ENCODE peak calls at places on chromosomes 3 and 15, in five cellular contexts. A is CD4-positive, alpha-beta memory T cell; Z is ELR; T is NCI-H1694; L is EL. B is an unnamed sample.

GRCh38 chr15:80404719-80405553 is 754 bp downstream of the ARNT2 start:
- DNase-seq in A (no peak), Z (peak; percentile 32), T (no peak), L (peak; percentile 56), B (no peak)

GRCh38 chr3:58521917-58522680 is 14.9 kb downstream of the ACOX2 start:
- DNase-seq in A (no peak), Z (no peak), T (no peak), L (no peak), B (no peak)

GRCh38 chr3:113783980-113784379 is 37.1 kb downstream of the ATP6V1A start:
- DNase-seq in A (no peak), Z (no peak), T (no peak), L (peak; percentile 18), B (no peak)

GRCh38 chr15:68352401-68353062 is 75.0 kb downstream of the FEM1B start:
- DNase-seq in A (no peak), Z (peak; percentile 97), T (no peak), L (peak; percentile 96), B (no peak)

GRCh38 chr3:13452490-13453335 is 27.4 kb upstream of the HDAC11 start:
- DNase-seq in A (peak; percentile 63), Z (peak; percentile 75), T (peak; percentile 32), L (peak; percentile 55), B (no peak)

GRCh38 chr3:32419766-32420137 is 28.1 kb downstream of the CMTM7 start:
- DNase-seq in A (no peak), Z (peak; percentile 42), T (no peak), L (no peak), B (no peak)

GRCh38 chr3:15527031-15527459 is 5.5 kb upstream of the COLQ start:
- DNase-seq in A (no peak), Z (peak; percentile 16), T (no peak), L (no peak), B (no peak)

GRCh38 chr3:196174652-196175051 is 36.5 kb downstream of the ZDHHC19 start:
- DNase-seq in A (no peak), Z (no peak), T (no peak), L (no peak), B (no peak)

GRCh38 chr3:5095879-5096278 is 26.2 kb upstream of the ARL8B start:
- DNase-seq in A (no peak), Z (no peak), T (no peak), L (peak; percentile 12), B (no peak)

GRCh38 chr3:77460326-77460725 is 420.4 kb downstream of the ROBO2 start:
- DNase-seq in A (no peak), Z (peak; percentile 1), T (no peak), L (peak; percentile 70), B (no peak)

GRCh38 chr3:171526869-171527268 is 66.7 kb upstream of the TNIK start:
- DNase-seq in A (no peak), Z (peak; percentile 51), T (no peak), L (peak; percentile 73), B (no peak)

GRCh38 chr15:78808550-78808949 is 2.7 kb downstream of the ADAMTS7 start:
- DNase-seq in A (no peak), Z (peak; percentile 49), T (no peak), L (peak; percentile 36), B (no peak)

GRCh38 chr3:195441971-195442572 is 748 bp downstream of the ACAP2 start:
- DNase-seq in A (peak; percentile 44), Z (peak; percentile 69), T (no peak), L (peak; percentile 70), B (no peak)

GRCh38 chr3:129019266-129019665 is 18.2 kb downstream of the EFCC1 start:
- DNase-seq in A (no peak), Z (no peak), T (no peak), L (no peak), B (no peak)

GRCh38 chr3:126964950-126965349 is 18.0 kb upstream of the PLXNA1 start:
- DNase-seq in A (no peak), Z (no peak), T (no peak), L (no peak), B (no peak)

GRCh38 chr3:152051501-152052404 is 178.3 kb downstream of the SUCNR1 start:
- DNase-seq in A (no peak), Z (no peak), T (no peak), L (no peak), B (no peak)

GRCh38 chr3:122497425-122497824 is 17.3 kb downstream of the KPNA1 start:
- DNase-seq in A (peak; percentile 20), Z (peak; percentile 92), T (no peak), L (peak; percentile 92), B (no peak)

GRCh38 chr15:101558217-101558941 is 68.9 kb upstream of the PCSK6 start:
- DNase-seq in A (no peak), Z (no peak), T (no peak), L (no peak), B (no peak)

GRCh38 chr3:39267631-39268553 is 11.9 kb downstream of the CX3CR1 start:
- DNase-seq in A (peak; percentile 77), Z (no peak), T (no peak), L (no peak), B (peak; percentile 46)

GRCh38 chr15:33655488-33655887 is 312.8 kb upstream of the CHRM5 start:
- DNase-seq in A (no peak), Z (no peak), T (no peak), L (no peak), B (no peak)

GRCh38 chr15:41987246-41987924 is 15.0 kb upstream of the EHD4 start:
- DNase-seq in A (no peak), Z (no peak), T (no peak), L (no peak), B (no peak)

GRCh38 chr15:59703979-59704796 is 15.1 kb upstream of the BNIP2 start:
- DNase-seq in A (no peak), Z (no peak), T (no peak), L (peak; percentile 40), B (no peak)

GRCh38 chr3:11480663-11481298 is 162.9 kb downstream of the VGLL4 start:
- DNase-seq in A (no peak), Z (no peak), T (no peak), L (no peak), B (no peak)

GRCh38 chr3:55559651-55560423 is 72.7 kb upstream of the WNT5A start:
- DNase-seq in A (no peak), Z (no peak), T (no peak), L (no peak), B (no peak)

GRCh38 chr15:80643296-80643965 is 51.7 kb upstream of the ABHD17C start:
- DNase-seq in A (no peak), Z (peak; percentile 61), T (no peak), L (peak; percentile 44), B (no peak)

B was measured in activated T-helper 1 cell treated with anti-CD3 and anti-CD28 coated beads, Interleukin-2, amount 50 U/mL, for 16 hours.